ENCODE peak calls at places on chromosomes 1 and 21, in nine cellular contexts. One of them, this sample, is unnamed.

GRCh38 chr1:72282271-72282656 is at the start of gene NEGR1:
- DNase-seq in Peyer's patch: peak; percentile 51
- DNase-seq in heart left ventricle: peak; percentile 57
- DNase-seq in endothelial cell: peak; percentile 53
- DNase-seq in heart right ventricle: peak; percentile 44
- DNase-seq in psoas muscle: peak; percentile 78
- DNase-seq in GM10248: no peak
- DNase-seq in HL-60: no peak
- DNase-seq in AG10803: peak; percentile 78
- DNase-seq in this sample: peak; percentile 68

GRCh38 chr1:161952603-161953172 is 71.0 kb downstream of the OLFML2B start:
- DNase-seq in AG10803: peak; percentile 38
- DNase-seq in HL-60: no peak
- DNase-seq in heart left ventricle: no peak
- DNase-seq in heart right ventricle: no peak
- DNase-seq in GM10248: no peak
- DNase-seq in psoas muscle: no peak
- DNase-seq in endothelial cell: no peak
- DNase-seq in Peyer's patch: no peak
- DNase-seq in this sample: no peak

GRCh38 chr1:77322061-77322900 is 40.5 kb downstream of the AK5 start:
- DNase-seq in heart left ventricle: no peak
- DNase-seq in GM10248: no peak
- DNase-seq in HL-60: no peak
- DNase-seq in endothelial cell: no peak
- DNase-seq in psoas muscle: no peak
- DNase-seq in Peyer's patch: no peak
- DNase-seq in heart right ventricle: no peak
- DNase-seq in AG10803: peak; percentile 82
- DNase-seq in this sample: no peak

GRCh38 chr1:163163861-163164582 is 38.7 kb downstream of the RGS5 start:
- DNase-seq in Peyer's patch: no peak
- DNase-seq in heart right ventricle: no peak
- DNase-seq in endothelial cell: no peak
- DNase-seq in heart left ventricle: no peak
- DNase-seq in AG10803: peak; percentile 18
- DNase-seq in GM10248: no peak
- DNase-seq in HL-60: no peak
- DNase-seq in psoas muscle: no peak
- DNase-seq in this sample: no peak

GRCh38 chr1:180530501-180530900 is 28.1 kb upstream of the ACBD6 start:
- DNase-seq in heart left ventricle: no peak
- DNase-seq in GM10248: no peak
- DNase-seq in endothelial cell: peak; percentile 41
- DNase-seq in psoas muscle: no peak
- DNase-seq in Peyer's patch: no peak
- DNase-seq in AG10803: peak; percentile 91
- DNase-seq in heart right ventricle: no peak
- DNase-seq in HL-60: no peak
- DNase-seq in this sample: no peak

GRCh38 chr1:159924791-159925712 is at the start of gene TAGLN2:
- DNase-seq in GM10248: peak; percentile 91
- DNase-seq in heart right ventricle: peak; percentile 94
- DNase-seq in psoas muscle: peak; percentile 93
- DNase-seq in HL-60: peak; percentile 93
- DNase-seq in endothelial cell: peak; percentile 80
- DNase-seq in heart left ventricle: peak; percentile 96
- DNase-seq in Peyer's patch: peak; percentile 95
- DNase-seq in AG10803: peak; percentile 89
- DNase-seq in this sample: peak; percentile 87

GRCh38 chr1:113930499-113931161 is 1.5 kb downstream of the HIPK1 start:
- DNase-seq in psoas muscle: no peak
- DNase-seq in heart right ventricle: no peak
- DNase-seq in HL-60: peak; percentile 62
- DNase-seq in Peyer's patch: no peak
- DNase-seq in GM10248: peak; percentile 57
- DNase-seq in endothelial cell: peak; percentile 44
- DNase-seq in heart left ventricle: no peak
- DNase-seq in AG10803: peak; percentile 72
- DNase-seq in this sample: no peak

GRCh38 chr1:31923905-31924304 is 14.3 kb downstream of the PTP4A2 start:
- DNase-seq in endothelial cell: no peak
- DNase-seq in GM10248: no peak
- DNase-seq in heart right ventricle: no peak
- DNase-seq in Peyer's patch: no peak
- DNase-seq in AG10803: no peak
- DNase-seq in psoas muscle: no peak
- DNase-seq in heart left ventricle: no peak
- DNase-seq in HL-60: no peak
- DNase-seq in this sample: no peak

GRCh38 chr1:228782662-228783414 is 47.6 kb downstream of the RHOU start:
- DNase-seq in HL-60: no peak
- DNase-seq in Peyer's patch: peak; percentile 67
- DNase-seq in heart left ventricle: no peak
- DNase-seq in psoas muscle: peak; percentile 54
- DNase-seq in AG10803: peak; percentile 35
- DNase-seq in endothelial cell: no peak
- DNase-seq in heart right ventricle: no peak
- DNase-seq in GM10248: no peak
- DNase-seq in this sample: no peak

GRCh38 chr1:225739542-225740107 is 38.0 kb upstream of the SRP9 start:
- DNase-seq in heart right ventricle: no peak
- DNase-seq in HL-60: no peak
- DNase-seq in Peyer's patch: no peak
- DNase-seq in psoas muscle: no peak
- DNase-seq in heart left ventricle: no peak
- DNase-seq in endothelial cell: no peak
- DNase-seq in AG10803: no peak
- DNase-seq in GM10248: no peak
- DNase-seq in this sample: no peak

GRCh38 chr1:205456868-205457724 is 1.3 kb upstream of the BLACAT1 start:
- DNase-seq in HL-60: no peak
- DNase-seq in heart right ventricle: no peak
- DNase-seq in Peyer's patch: no peak
- DNase-seq in heart left ventricle: peak; percentile 17
- DNase-seq in GM10248: no peak
- DNase-seq in psoas muscle: no peak
- DNase-seq in AG10803: no peak
- DNase-seq in endothelial cell: no peak
- DNase-seq in this sample: no peak

GRCh38 chr1:9808459-9808858 is 15.3 kb downstream of the CLSTN1 start:
- DNase-seq in heart left ventricle: no peak
- DNase-seq in HL-60: no peak
- DNase-seq in GM10248: no peak
- DNase-seq in endothelial cell: no peak
- DNase-seq in AG10803: no peak
- DNase-seq in heart right ventricle: no peak
- DNase-seq in Peyer's patch: no peak
- DNase-seq in psoas muscle: no peak
- DNase-seq in this sample: no peak

GRCh38 chr1:160260436-160261382 is 1.6 kb downstream of the DCAF8 start:
- DNase-seq in psoas muscle: no peak
- DNase-seq in AG10803: peak; percentile 82
- DNase-seq in Peyer's patch: no peak
- DNase-seq in heart right ventricle: no peak
- DNase-seq in endothelial cell: no peak
- DNase-seq in HL-60: no peak
- DNase-seq in heart left ventricle: no peak
- DNase-seq in GM10248: no peak
- DNase-seq in this sample: no peak

GRCh38 chr1:155003227-155003765 is 694 bp downstream of the ZBTB7B start:
- DNase-seq in Peyer's patch: peak; percentile 67
- DNase-seq in GM10248: no peak
- DNase-seq in AG10803: no peak
- DNase-seq in HL-60: peak; percentile 54
- DNase-seq in heart left ventricle: peak; percentile 52
- DNase-seq in heart right ventricle: no peak
- DNase-seq in psoas muscle: peak; percentile 77
- DNase-seq in endothelial cell: peak; percentile 33
- DNase-seq in this sample: no peak

GRCh38 chr1:202205523-202206190 is 12.1 kb downstream of the LGR6 start:
- DNase-seq in HL-60: no peak
- DNase-seq in Peyer's patch: no peak
- DNase-seq in endothelial cell: peak; percentile 45
- DNase-seq in psoas muscle: no peak
- DNase-seq in heart right ventricle: no peak
- DNase-seq in GM10248: no peak
- DNase-seq in heart left ventricle: no peak
- DNase-seq in AG10803: no peak
- DNase-seq in this sample: no peak
- TF ChIP-seq CTCF in HL-60: no peak
- TF ChIP-seq CTCF in Peyer's patch: no peak
- TF ChIP-seq CTCF in endothelial cell: no peak
- TF ChIP-seq CTCF in psoas muscle: no peak
- TF ChIP-seq CTCF in heart right ventricle: peak; percentile 14
- TF ChIP-seq CTCF in GM10248: no peak
- TF ChIP-seq CTCF in heart left ventricle: peak; percentile 14
- TF ChIP-seq CTCF in AG10803: peak; percentile 7
- TF ChIP-seq CTCF in this sample: peak; percentile 43

GRCh38 chr1:17581389-17582123 is 42.1 kb downstream of the ARHGEF10L start:
- DNase-seq in Peyer's patch: no peak
- DNase-seq in psoas muscle: no peak
- DNase-seq in heart right ventricle: no peak
- DNase-seq in endothelial cell: no peak
- DNase-seq in HL-60: no peak
- DNase-seq in heart left ventricle: no peak
- DNase-seq in AG10803: no peak
- DNase-seq in GM10248: peak; percentile 42
- DNase-seq in this sample: no peak

GRCh38 chr1:17579951-17580939 is 40.7 kb downstream of the ARHGEF10L start:
- DNase-seq in heart right ventricle: no peak
- DNase-seq in AG10803: no peak
- DNase-seq in psoas muscle: no peak
- DNase-seq in heart left ventricle: no peak
- DNase-seq in GM10248: peak; percentile 41
- DNase-seq in Peyer's patch: peak; percentile 72
- DNase-seq in endothelial cell: no peak
- DNase-seq in HL-60: no peak
- DNase-seq in this sample: no peak

GRCh38 chr1:17584539-17584938 is 45.0 kb downstream of the ARHGEF10L start:
- DNase-seq in AG10803: no peak
- DNase-seq in HL-60: no peak
- DNase-seq in endothelial cell: no peak
- DNase-seq in psoas muscle: no peak
- DNase-seq in heart left ventricle: no peak
- DNase-seq in Peyer's patch: no peak
- DNase-seq in GM10248: no peak
- DNase-seq in heart right ventricle: no peak
- DNase-seq in this sample: no peak

GRCh38 chr1:17585266-17585987 is 45.9 kb downstream of the ARHGEF10L start:
- DNase-seq in heart right ventricle: no peak
- DNase-seq in heart left ventricle: no peak
- DNase-seq in psoas muscle: no peak
- DNase-seq in Peyer's patch: no peak
- DNase-seq in endothelial cell: no peak
- DNase-seq in GM10248: no peak
- DNase-seq in HL-60: no peak
- DNase-seq in AG10803: no peak
- DNase-seq in this sample: no peak

DNA sequence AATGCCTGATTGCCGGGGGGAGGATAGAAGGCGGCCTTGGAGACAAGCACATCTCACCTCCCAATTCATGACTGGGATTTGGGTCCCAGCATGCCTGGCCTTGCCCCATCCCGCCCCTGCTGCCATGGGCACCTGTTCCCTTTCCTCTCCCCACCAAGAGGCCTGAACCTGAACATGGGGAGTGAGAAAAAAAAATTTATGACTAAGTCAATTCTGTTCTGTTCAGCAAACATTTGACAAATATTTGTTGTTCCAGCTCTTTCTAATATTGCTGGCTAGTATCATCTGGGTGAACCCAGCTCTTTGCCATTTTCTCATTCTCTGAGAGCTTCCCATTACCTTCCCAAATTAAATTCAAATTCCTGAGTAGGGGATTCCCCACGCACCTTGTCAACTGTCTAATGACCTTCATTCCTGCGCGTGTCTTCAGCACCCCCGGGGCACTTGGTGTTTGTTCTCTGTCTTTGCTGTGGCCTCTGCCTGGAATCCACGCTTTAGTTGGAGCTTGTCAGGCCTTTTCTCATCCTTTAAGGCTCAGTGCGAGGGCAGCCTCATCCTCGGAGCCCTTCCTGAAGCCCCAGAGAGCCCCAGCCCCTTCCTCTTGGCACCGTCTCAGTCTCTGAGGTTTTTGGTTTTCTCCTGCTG is 42.7 kb downstream of the ARHGEF10L start:
- DNase-seq in AG10803: no peak
- DNase-seq in endothelial cell: no peak
- DNase-seq in psoas muscle: no peak
- DNase-seq in heart right ventricle: no peak
- DNase-seq in Peyer's patch: no peak
- DNase-seq in GM10248: no peak
- DNase-seq in heart left ventricle: no peak
- DNase-seq in HL-60: no peak
- DNase-seq in this sample: no peak
- TF ChIP-seq CTCF in AG10803: no peak
- TF ChIP-seq CTCF in endothelial cell: no peak
- TF ChIP-seq CTCF in psoas muscle: no peak
- TF ChIP-seq CTCF in heart right ventricle: no peak
- TF ChIP-seq CTCF in Peyer's patch: no peak
- TF ChIP-seq CTCF in GM10248: no peak
- TF ChIP-seq CTCF in heart left ventricle: no peak
- TF ChIP-seq CTCF in HL-60: no peak
- TF ChIP-seq CTCF in this sample: no peak

DNA sequence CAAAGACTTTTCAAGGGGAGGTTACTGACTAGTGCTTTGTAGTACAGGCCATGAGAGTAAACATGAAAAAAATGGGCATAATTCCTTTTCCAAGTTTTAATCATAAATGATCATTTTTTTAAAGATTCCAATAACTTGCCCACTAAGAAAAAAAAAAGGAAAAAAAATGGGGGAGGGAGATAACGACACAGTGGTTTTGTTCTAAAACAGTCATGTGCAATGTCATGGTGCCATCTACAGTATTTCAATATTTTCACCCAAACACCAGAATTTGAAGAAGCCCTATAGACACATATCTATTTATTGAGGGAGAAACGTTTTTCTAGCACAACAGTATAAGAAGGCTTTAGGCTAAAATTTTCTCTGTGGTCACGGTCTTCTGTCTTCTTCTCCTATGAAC is 250.2 kb downstream of the LTN1 start:
- DNase-seq in endothelial cell: no peak
- DNase-seq in AG10803: peak; percentile 77
- DNase-seq in GM10248: no peak
- DNase-seq in Peyer's patch: no peak
- DNase-seq in heart left ventricle: no peak
- DNase-seq in heart right ventricle: no peak
- DNase-seq in psoas muscle: no peak
- DNase-seq in HL-60: no peak
- DNase-seq in this sample: no peak
- TF ChIP-seq CTCF in endothelial cell: no peak
- TF ChIP-seq CTCF in AG10803: peak; percentile 68
- TF ChIP-seq CTCF in GM10248: no peak
- TF ChIP-seq CTCF in Peyer's patch: no peak
- TF ChIP-seq CTCF in heart left ventricle: peak; percentile 45
- TF ChIP-seq CTCF in heart right ventricle: no peak
- TF ChIP-seq CTCF in psoas muscle: peak; percentile 14
- TF ChIP-seq CTCF in HL-60: no peak
- TF ChIP-seq CTCF in this sample: peak; percentile 35

DNA sequence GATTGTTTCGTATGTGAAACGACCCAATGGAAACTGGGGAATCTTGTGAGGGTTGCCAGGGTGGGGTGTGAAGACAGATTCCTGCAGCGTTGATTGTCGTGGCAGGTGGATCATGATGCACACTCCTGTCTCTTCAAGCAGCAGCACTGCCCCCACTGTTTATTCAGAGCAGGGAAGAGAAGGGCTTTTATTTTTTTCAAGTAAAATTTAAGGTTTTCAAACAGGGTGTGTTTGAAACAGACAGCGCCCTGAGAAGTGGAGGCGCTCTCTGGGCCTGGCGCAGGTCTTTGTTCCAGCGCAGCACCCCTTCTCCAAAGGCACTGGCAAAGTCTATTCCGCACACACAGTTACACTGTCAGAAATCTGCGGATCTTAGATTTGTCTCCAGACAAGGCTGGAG is 6.9 kb downstream of the C1orf53 start:
- DNase-seq in psoas muscle: no peak
- DNase-seq in Peyer's patch: no peak
- DNase-seq in HL-60: no peak
- DNase-seq in heart left ventricle: no peak
- DNase-seq in GM10248: no peak
- DNase-seq in AG10803: no peak
- DNase-seq in endothelial cell: no peak
- DNase-seq in heart right ventricle: no peak
- DNase-seq in this sample: no peak
- TF ChIP-seq CTCF in psoas muscle: no peak
- TF ChIP-seq CTCF in Peyer's patch: no peak
- TF ChIP-seq CTCF in HL-60: no peak
- TF ChIP-seq CTCF in heart left ventricle: no peak
- TF ChIP-seq CTCF in GM10248: no peak
- TF ChIP-seq CTCF in AG10803: no peak
- TF ChIP-seq CTCF in endothelial cell: no peak
- TF ChIP-seq CTCF in heart right ventricle: no peak
- TF ChIP-seq CTCF in this sample: no peak